ENCODE peak calls at places on chromosomes 7 and 10, in seven cellular contexts. One of them, this sample, is unnamed.

GRCh38 chr10:130479146-130479545 is 343.0 kb downstream of the GLRX3 start:
- DNase-seq in A549: no peak
- DNase-seq in IMR-90: no peak
- DNase-seq in HepG2: no peak
- DNase-seq in K562: peak; percentile 8
- DNase-seq in SK-N-SH: no peak
- DNase-seq in H1: no peak
- DNase-seq in this sample: no peak

GRCh38 chr7:73823873-73824597 is 6.8 kb upstream of the CLDN4 start:
- DNase-seq in A549: no peak
- DNase-seq in IMR-90: no peak
- DNase-seq in HepG2: no peak
- DNase-seq in K562: no peak
- DNase-seq in SK-N-SH: no peak
- DNase-seq in H1: no peak
- DNase-seq in this sample: no peak

GRCh38 chr7:74183653-74184450 is 9.7 kb downstream of the EIF4H start:
- DNase-seq in A549: peak; percentile 55
- DNase-seq in IMR-90: no peak
- DNase-seq in HepG2: peak; percentile 54
- DNase-seq in K562: peak; percentile 47
- DNase-seq in SK-N-SH: peak; percentile 49
- DNase-seq in H1: no peak
- DNase-seq in this sample: no peak

GRCh38 chr10:78981257-78981969 is 87.4 kb upstream of the ZMIZ1 start:
- DNase-seq in A549: no peak
- DNase-seq in IMR-90: no peak
- DNase-seq in HepG2: no peak
- DNase-seq in K562: no peak
- DNase-seq in SK-N-SH: no peak
- DNase-seq in H1: no peak
- DNase-seq in this sample: no peak

GRCh38 chr7:36794689-36795088 is 70.4 kb upstream of the AOAH start:
- DNase-seq in A549: no peak
- DNase-seq in IMR-90: no peak
- DNase-seq in HepG2: peak; percentile 52
- DNase-seq in K562: no peak
- DNase-seq in SK-N-SH: no peak
- DNase-seq in H1: no peak
- DNase-seq in this sample: no peak

GRCh38 chr10:133441780-133442179 is 12.0 kb upstream of the SCART1 start:
- DNase-seq in A549: no peak
- DNase-seq in IMR-90: no peak
- DNase-seq in HepG2: no peak
- DNase-seq in K562: no peak
- DNase-seq in SK-N-SH: peak; percentile 12
- DNase-seq in H1: no peak
- DNase-seq in this sample: no peak

GRCh38 chr10:13349776-13350274 is 1.7 kb upstream of the SEPHS1 start:
- DNase-seq in A549: no peak
- DNase-seq in IMR-90: peak; percentile 54
- DNase-seq in HepG2: no peak
- DNase-seq in K562: peak; percentile 36
- DNase-seq in SK-N-SH: peak; percentile 39
- DNase-seq in H1: peak; percentile 87
- DNase-seq in this sample: no peak

GRCh38 chr7:128387663-128388485 is 21.9 kb downstream of the IMPDH1 start:
- DNase-seq in A549: peak; percentile 66
- DNase-seq in IMR-90: peak; percentile 57
- DNase-seq in HepG2: peak; percentile 68
- DNase-seq in K562: peak; percentile 97
- DNase-seq in SK-N-SH: peak; percentile 99
- DNase-seq in H1: peak; percentile 96
- DNase-seq in this sample: no peak

GRCh38 chr10:71825217-71825616 is 25.8 kb downstream of the PSAP start:
- DNase-seq in A549: no peak
- DNase-seq in IMR-90: no peak
- DNase-seq in HepG2: no peak
- DNase-seq in K562: no peak
- DNase-seq in SK-N-SH: no peak
- DNase-seq in H1: no peak
- DNase-seq in this sample: no peak

GRCh38 chr10:50577681-50578350 is 45.9 kb downstream of the SGMS1 start:
- DNase-seq in A549: no peak
- DNase-seq in IMR-90: peak; percentile 75
- DNase-seq in HepG2: no peak
- DNase-seq in K562: peak; percentile 72
- DNase-seq in SK-N-SH: no peak
- DNase-seq in H1: no peak
- DNase-seq in this sample: no peak

GRCh38 chr10:33706746-33707145 is 372.3 kb upstream of the NRP1 start:
- DNase-seq in A549: peak; percentile 13
- DNase-seq in IMR-90: peak; percentile 28
- DNase-seq in HepG2: no peak
- DNase-seq in K562: no peak
- DNase-seq in SK-N-SH: no peak
- DNase-seq in H1: no peak
- DNase-seq in this sample: no peak

GRCh38 chr7:121440857-121441503 is 44.9 kb upstream of the FAM3C start:
- DNase-seq in A549: no peak
- DNase-seq in IMR-90: no peak
- DNase-seq in HepG2: no peak
- DNase-seq in K562: no peak
- DNase-seq in SK-N-SH: no peak
- DNase-seq in H1: no peak
- DNase-seq in this sample: no peak

GRCh38 chr10:104706886-104707285 is 65.8 kb downstream of the SORCS3 start:
- DNase-seq in A549: no peak
- DNase-seq in IMR-90: no peak
- DNase-seq in HepG2: no peak
- DNase-seq in K562: no peak
- DNase-seq in SK-N-SH: no peak
- DNase-seq in H1: no peak
- DNase-seq in this sample: no peak

GRCh38 chr10:90675621-90676020 is 182.2 kb downstream of the HTR7 start:
- DNase-seq in A549: no peak
- DNase-seq in IMR-90: peak; percentile 35
- DNase-seq in HepG2: no peak
- DNase-seq in K562: no peak
- DNase-seq in SK-N-SH: no peak
- DNase-seq in H1: no peak
- DNase-seq in this sample: no peak

GRCh38 chr10:132468651-132469050 is 68.9 kb upstream of the INPP5A start:
- DNase-seq in A549: no peak
- DNase-seq in IMR-90: no peak
- DNase-seq in HepG2: no peak
- DNase-seq in K562: no peak
- DNase-seq in SK-N-SH: no peak
- DNase-seq in H1: peak; percentile 52
- DNase-seq in this sample: no peak

GRCh38 chr7:128005759-128006159 is 25.5 kb downstream of the LRRC4 start:
- DNase-seq in A549: no peak
- DNase-seq in IMR-90: no peak
- DNase-seq in HepG2: peak; percentile 87
- DNase-seq in K562: no peak
- DNase-seq in SK-N-SH: no peak
- DNase-seq in H1: no peak
- DNase-seq in this sample: no peak

GRCh38 chr7:841943-842342 is 9.7 kb downstream of the SUN1 start:
- DNase-seq in A549: no peak
- DNase-seq in IMR-90: no peak
- DNase-seq in HepG2: no peak
- DNase-seq in K562: no peak
- DNase-seq in SK-N-SH: no peak
- DNase-seq in H1: no peak
- DNase-seq in this sample: no peak

GRCh38 chr7:80838643-80839042 is 80.2 kb downstream of the SEMA3C start:
- DNase-seq in A549: no peak
- DNase-seq in IMR-90: no peak
- DNase-seq in HepG2: no peak
- DNase-seq in K562: no peak
- DNase-seq in SK-N-SH: no peak
- DNase-seq in H1: no peak
- DNase-seq in this sample: no peak

GRCh38 chr10:79495306-79495705 is 17.0 kb upstream of the EIF5AL1 start:
- DNase-seq in A549: no peak
- DNase-seq in IMR-90: no peak
- DNase-seq in HepG2: no peak
- DNase-seq in K562: no peak
- DNase-seq in SK-N-SH: no peak
- DNase-seq in H1: no peak
- DNase-seq in this sample: no peak

GRCh38 chr7:158623241-158623640 is 35.6 kb upstream of the PTPRN2 start:
- DNase-seq in A549: no peak
- DNase-seq in IMR-90: no peak
- DNase-seq in HepG2: no peak
- DNase-seq in K562: no peak
- DNase-seq in SK-N-SH: no peak
- DNase-seq in H1: no peak
- DNase-seq in this sample: no peak

GRCh38 chr10:98539578-98539977 is 92.8 kb upstream of the HPS1 start:
- DNase-seq in A549: no peak
- DNase-seq in IMR-90: no peak
- DNase-seq in HepG2: no peak
- DNase-seq in K562: no peak
- DNase-seq in SK-N-SH: no peak
- DNase-seq in H1: no peak
- DNase-seq in this sample: no peak

GRCh38 chr7:131544449-131545425 is 11.7 kb downstream of the PODXL start:
- DNase-seq in A549: peak; percentile 66
- DNase-seq in IMR-90: peak; percentile 35
- DNase-seq in HepG2: peak; percentile 73
- DNase-seq in K562: peak; percentile 54
- DNase-seq in SK-N-SH: peak; percentile 84
- DNase-seq in H1: no peak
- DNase-seq in this sample: no peak

GRCh38 chr10:109886037-109886787 is 37.1 kb downstream of the XPNPEP1 start:
- DNase-seq in A549: no peak
- DNase-seq in IMR-90: no peak
- DNase-seq in HepG2: no peak
- DNase-seq in K562: no peak
- DNase-seq in SK-N-SH: no peak
- DNase-seq in H1: no peak
- DNase-seq in this sample: no peak

GRCh38 chr7:143408247-143408685 is 390 bp downstream of the EPHA1 start:
- DNase-seq in A549: no peak
- DNase-seq in IMR-90: no peak
- DNase-seq in HepG2: no peak
- DNase-seq in K562: no peak
- DNase-seq in SK-N-SH: no peak
- DNase-seq in H1: no peak
- DNase-seq in this sample: no peak

GRCh38 chr7:143410523-143411004 is 1.9 kb upstream of the EPHA1 start:
- DNase-seq in A549: no peak
- DNase-seq in IMR-90: peak; percentile 72
- DNase-seq in HepG2: no peak
- DNase-seq in K562: no peak
- DNase-seq in SK-N-SH: no peak
- DNase-seq in H1: no peak
- DNase-seq in this sample: no peak

GRCh38 chr7:143405671-143406352 is 2.8 kb downstream of the EPHA1 start:
- DNase-seq in A549: no peak
- DNase-seq in IMR-90: no peak
- DNase-seq in HepG2: no peak
- DNase-seq in K562: no peak
- DNase-seq in SK-N-SH: no peak
- DNase-seq in H1: peak; percentile 71
- DNase-seq in this sample: no peak

GRCh38 chr7:143407296-143408246 is 1.1 kb downstream of the EPHA1 start:
- DNase-seq in A549: no peak
- DNase-seq in IMR-90: no peak
- DNase-seq in HepG2: no peak
- DNase-seq in K562: no peak
- DNase-seq in SK-N-SH: no peak
- DNase-seq in H1: no peak
- DNase-seq in this sample: no peak

GRCh38 chr7:143408686-143409551 is at the start of gene EPHA1:
- DNase-seq in A549: no peak
- DNase-seq in IMR-90: no peak
- DNase-seq in HepG2: no peak
- DNase-seq in K562: peak; percentile 90
- DNase-seq in SK-N-SH: no peak
- DNase-seq in H1: peak; percentile 83
- DNase-seq in this sample: no peak
- TF ChIP-seq RFX5 in A549: no peak
- TF ChIP-seq RFX5 in IMR-90: no peak
- TF ChIP-seq RFX5 in HepG2: no peak
- TF ChIP-seq RFX5 in K562: no peak
- TF ChIP-seq RFX5 in SK-N-SH: no peak
- TF ChIP-seq RFX5 in H1: no peak
- TF ChIP-seq RFX5 in this sample: no peak

DNA sequence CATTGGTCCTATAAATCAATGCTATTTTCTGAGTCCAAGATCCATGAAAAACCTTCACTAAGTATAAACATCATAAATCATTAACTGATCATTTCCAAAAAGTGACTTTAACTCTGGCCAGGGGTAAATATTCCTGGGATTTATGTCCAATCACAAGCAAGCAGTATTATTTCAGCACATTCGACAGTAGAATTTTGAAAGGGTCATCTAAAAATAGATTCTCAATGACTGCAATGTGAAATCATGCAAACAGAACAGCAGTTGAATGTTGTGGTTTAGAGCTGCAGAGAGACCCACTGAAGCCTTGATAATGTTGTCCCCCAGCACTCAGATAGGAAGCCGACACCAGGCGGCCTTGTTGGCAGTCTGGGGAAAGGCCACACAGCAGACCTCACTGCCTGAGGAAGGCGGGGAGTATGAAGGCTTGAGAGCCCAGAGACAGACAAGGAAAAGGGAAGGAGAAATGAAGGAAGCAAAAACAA is 38.1 kb downstream of the FAM107B start:
- DNase-seq in A549: no peak
- DNase-seq in IMR-90: peak; percentile 77
- DNase-seq in HepG2: no peak
- DNase-seq in K562: no peak
- DNase-seq in SK-N-SH: no peak
- DNase-seq in H1: no peak
- DNase-seq in this sample: no peak
- TF ChIP-seq RFX5 in A549: no peak
- TF ChIP-seq RFX5 in IMR-90: no peak
- TF ChIP-seq RFX5 in HepG2: no peak
- TF ChIP-seq RFX5 in K562: no peak
- TF ChIP-seq RFX5 in SK-N-SH: no peak
- TF ChIP-seq RFX5 in H1: no peak
- TF ChIP-seq RFX5 in this sample: no peak

GRCh38 chr10:44992070-44992731 is 8.5 kb upstream of the ZNF22 start:
- DNase-seq in A549: no peak
- DNase-seq in IMR-90: no peak
- DNase-seq in HepG2: no peak
- DNase-seq in K562: no peak
- DNase-seq in SK-N-SH: no peak
- DNase-seq in H1: no peak
- DNase-seq in this sample: no peak
- TF ChIP-seq RFX5 in A549: no peak
- TF ChIP-seq RFX5 in IMR-90: no peak
- TF ChIP-seq RFX5 in HepG2: no peak
- TF ChIP-seq RFX5 in K562: no peak
- TF ChIP-seq RFX5 in SK-N-SH: no peak
- TF ChIP-seq RFX5 in H1: no peak
- TF ChIP-seq RFX5 in this sample: no peak

GRCh38 chr10:52571018-52571417 is 201.6 kb downstream of the MBL2 start:
- DNase-seq in A549: no peak
- DNase-seq in IMR-90: peak; percentile 37
- DNase-seq in HepG2: no peak
- DNase-seq in K562: no peak
- DNase-seq in SK-N-SH: no peak
- DNase-seq in H1: no peak
- DNase-seq in this sample: no peak
- TF ChIP-seq RFX5 in A549: no peak
- TF ChIP-seq RFX5 in IMR-90: no peak
- TF ChIP-seq RFX5 in HepG2: no peak
- TF ChIP-seq RFX5 in K562: no peak
- TF ChIP-seq RFX5 in SK-N-SH: no peak
- TF ChIP-seq RFX5 in H1: no peak
- TF ChIP-seq RFX5 in this sample: no peak